ENCODE peak calls at places on chromosome 12, in eight cellular contexts. F is small intestine; I is CD8-positive, alpha-beta memory T cell; Y is cardiac fibroblast; O is choroid plexus epithelial cell; G is GM23338; R is neural progenitor cell; D is foreskin fibroblast. B is an unnamed sample.

GRCh38 chr12:124917841-124918621 is 3.6 kb upstream of the UBC start:
- DNase-seq in F (no peak), I (no peak), Y (no peak), O (peak), G (no peak), R (no peak), D (no peak), B (no peak)

GRCh38 chr12:96912261-96912660 is 5.2 kb downstream of the NEDD1 start:
- DNase-seq in F (no peak), I (no peak), Y (no peak), O (no peak), G (no peak), R (no peak), D (no peak), B (no peak)

GRCh38 chr12:117439531-117440001 is 78.1 kb upstream of the NOS1 start:
- DNase-seq in F (no peak), I (no peak), Y (no peak), O (no peak), G (peak), R (peak), D (no peak), B (no peak)

GRCh38 chr12:121796855-121797751 is 3.6 kb upstream of the RHOF start:
- DNase-seq in F (peak), I (no peak), Y (peak), O (peak), G (peak), R (peak), D (peak), B (no peak)

GRCh38 chr12:51520576-51521325 is 70.3 kb upstream of the SCN8A start:
- DNase-seq in F (no peak), I (no peak), Y (no peak), O (no peak), G (peak), R (peak), D (no peak), B (no peak)

GRCh38 chr12:9391751-9392240 is 183.6 kb upstream of the PZP start:
- DNase-seq in F (no peak), I (no peak), Y (no peak), O (no peak), G (no peak), R (peak), D (no peak), B (no peak)

GRCh38 chr12:125015680-125016310 is 22.4 kb downstream of the BRI3BP start:
- DNase-seq in F (no peak), I (no peak), Y (no peak), O (no peak), G (no peak), R (no peak), D (no peak), B (no peak)

GRCh38 chr12:132366341-132366861 is 37.0 kb upstream of the GALNT9 start:
- DNase-seq in F (no peak), I (peak), Y (no peak), O (no peak), G (no peak), R (peak), D (no peak), B (no peak)

GRCh38 chr12:121812320-121812871 is 8.6 kb downstream of the SETD1B start:
- DNase-seq in F (peak), I (no peak), Y (peak), O (peak), G (peak), R (peak), D (peak), B (no peak)

DNA sequence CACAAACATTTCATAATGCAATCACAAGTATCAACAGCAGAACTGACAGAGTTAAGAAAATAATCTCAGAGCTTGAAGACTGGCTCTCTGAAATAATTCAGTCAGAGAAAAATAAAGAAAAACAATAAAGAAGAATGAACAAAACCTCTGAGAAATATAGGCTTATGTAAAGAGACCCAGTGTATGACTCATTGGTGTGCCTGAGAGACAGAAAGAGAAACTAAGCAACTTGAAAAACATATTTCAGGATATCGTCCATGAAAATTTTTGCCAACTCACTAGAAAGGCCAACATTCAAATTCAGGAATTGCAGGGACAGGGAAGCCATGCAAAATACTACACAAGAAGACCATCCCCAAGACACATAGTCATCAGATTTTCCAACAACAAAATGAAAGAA is 56.2 kb downstream of the APOBEC1 start:
- DNase-seq in F (no peak), I (no peak), Y (no peak), O (peak), G (no peak), R (no peak), D (peak), B (no peak)
- H3K4me3 ChIP-seq in F (no peak), I (no peak), Y (no peak), O (no peak), G (no peak), R (no peak), D (no peak), B (no peak)

GRCh38 chr12:1204581-1205121 is 213.6 kb downstream of the ERC1 start:
- DNase-seq in F (no peak), I (no peak), Y (peak), O (peak), G (no peak), R (no peak), D (no peak), B (no peak)
- H3K4me3 ChIP-seq in F (no peak), I (peak), Y (no peak), O (peak), G (peak), R (no peak), D (peak), B (peak)

DNA sequence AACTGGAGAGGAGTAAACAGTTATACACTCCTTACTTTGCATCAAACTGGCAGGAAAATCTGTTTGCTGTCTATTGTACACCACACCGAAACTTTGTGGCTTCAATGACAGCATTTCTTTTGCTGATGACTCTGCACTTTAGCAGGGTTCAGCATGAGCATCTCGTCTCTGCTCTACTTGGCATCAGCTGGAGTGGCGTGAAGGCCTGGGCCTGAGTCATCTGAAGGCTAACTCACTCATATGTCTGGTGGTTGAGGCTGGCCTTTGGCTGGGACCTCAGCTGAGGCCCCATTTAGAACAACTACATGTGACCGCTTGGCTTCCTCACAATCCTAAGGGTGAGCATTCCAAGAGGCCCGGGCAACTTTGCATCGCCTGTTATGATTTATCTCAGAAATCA is 28.7 kb upstream of the REP15 start:
- DNase-seq in F (no peak), I (no peak), Y (peak), O (peak), G (no peak), R (no peak), D (peak), B (peak)
- H3K4me3 ChIP-seq in F (no peak), I (no peak), Y (no peak), O (no peak), G (no peak), R (no peak), D (no peak), B (no peak)

DNA sequence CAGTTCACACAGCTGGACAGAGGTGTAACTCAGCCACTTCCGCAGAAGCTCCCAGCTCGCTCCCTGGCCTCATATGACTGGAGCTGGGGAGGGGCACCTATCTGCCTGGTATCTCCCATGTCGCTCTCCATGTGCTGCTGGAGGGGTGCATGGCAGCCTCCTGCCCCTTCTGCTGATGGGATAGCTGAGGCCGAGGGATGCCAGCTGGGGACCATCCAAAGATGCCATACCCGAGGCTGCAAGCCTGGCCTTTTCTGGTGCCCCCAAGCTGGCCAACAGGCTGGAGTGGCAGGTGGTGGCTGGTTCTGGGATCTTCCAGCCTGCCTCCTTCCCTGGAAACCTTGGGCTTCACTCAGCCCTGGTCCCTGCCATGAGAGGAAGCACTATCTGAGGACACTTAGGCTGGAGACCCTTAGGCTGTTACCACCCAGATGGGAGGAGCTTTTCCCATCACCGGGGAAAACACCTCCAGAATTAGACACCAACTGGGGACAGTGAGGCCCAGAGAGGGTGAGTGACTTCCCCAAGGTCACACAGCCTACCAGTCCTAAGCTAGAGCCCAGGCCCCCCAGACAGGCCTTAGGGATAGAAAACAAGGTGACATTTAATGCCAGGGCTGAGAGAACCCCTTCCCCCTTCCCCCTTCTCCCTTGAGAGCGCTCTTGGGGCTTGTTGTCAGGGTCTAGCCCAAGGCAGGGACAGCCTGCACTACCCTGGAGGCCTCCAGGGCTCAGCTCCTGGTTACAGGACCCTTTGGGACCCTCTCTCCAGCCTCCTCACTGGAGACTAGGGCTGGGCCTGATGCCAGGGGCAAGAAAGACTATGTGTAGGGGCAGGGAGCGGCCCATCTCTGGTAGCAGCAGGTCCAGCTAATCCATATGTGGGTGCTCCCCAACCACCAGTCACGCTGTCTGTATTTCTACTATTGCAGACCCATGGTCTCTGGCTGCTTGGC is 7.1 kb downstream of the DTX1 start:
- DNase-seq in F (no peak), I (no peak), Y (no peak), O (no peak), G (no peak), R (no peak), D (no peak), B (no peak)
- H3K4me3 ChIP-seq in F (no peak), I (no peak), Y (no peak), O (no peak), G (no peak), R (no peak), D (no peak), B (no peak)

DNA sequence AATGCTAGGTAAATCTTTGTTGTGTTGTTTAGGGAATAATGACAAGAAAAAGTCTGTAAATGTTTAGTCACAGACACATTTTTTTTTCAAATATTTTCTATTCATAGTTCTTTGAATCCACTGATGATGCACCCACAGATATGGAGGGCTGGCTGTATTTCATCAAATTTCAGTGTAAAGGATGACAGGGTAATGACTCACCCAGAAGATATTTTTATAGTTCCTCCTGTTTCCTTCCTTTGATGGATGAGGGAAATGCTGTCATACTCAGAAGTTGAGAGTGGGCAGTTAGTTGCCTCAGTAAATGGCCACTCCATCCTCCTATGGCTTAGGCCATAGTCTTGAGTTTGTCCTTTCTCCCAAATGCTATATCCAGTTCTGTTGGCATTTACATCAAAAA is 76.9 kb upstream of the REP15 start:
- DNase-seq in F (no peak), I (no peak), Y (peak), O (peak), G (no peak), R (no peak), D (peak), B (no peak)
- H3K4me3 ChIP-seq in F (no peak), I (no peak), Y (no peak), O (no peak), G (no peak), R (no peak), D (no peak), B (no peak)

DNA sequence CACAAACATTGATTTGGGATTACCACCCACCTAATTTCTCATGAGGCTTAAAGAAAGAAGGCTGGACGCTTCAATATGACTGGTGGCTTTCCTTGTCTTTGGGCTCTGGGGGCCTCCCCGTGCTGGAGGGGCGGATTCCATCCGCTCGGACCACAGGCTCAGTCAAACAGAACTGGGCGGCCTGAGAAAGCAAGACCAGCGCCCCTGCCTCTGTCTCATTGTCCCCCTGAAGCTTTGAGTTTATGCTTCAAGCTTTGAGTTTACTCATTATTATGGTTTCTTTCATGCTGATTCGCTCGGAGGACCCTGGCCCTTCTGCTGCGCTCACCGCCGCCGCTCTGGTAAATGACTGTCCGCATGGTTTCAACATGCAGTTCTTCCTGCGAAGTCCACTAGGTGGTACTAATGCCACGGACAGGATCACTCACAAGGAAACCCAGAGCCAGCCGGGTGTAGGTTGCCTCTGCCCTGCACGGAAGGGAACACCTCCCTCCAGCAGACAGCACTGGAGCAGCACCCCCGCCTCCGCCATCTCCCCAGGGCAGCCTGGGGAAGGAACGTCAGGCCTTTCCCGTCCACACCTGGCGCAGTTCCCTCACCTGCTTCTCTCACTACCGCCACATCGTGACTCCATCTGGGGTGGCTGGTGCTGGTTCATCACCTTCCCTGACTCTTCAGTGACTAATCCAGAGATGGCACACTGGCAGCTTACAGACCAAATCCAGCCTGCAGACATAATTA is 13.2 kb upstream of the TIGAR start:
- DNase-seq in F (peak), I (no peak), Y (peak), O (peak), G (peak), R (peak), D (peak), B (peak)
- H3K4me3 ChIP-seq in F (no peak), I (no peak), Y (peak), O (peak), G (peak), R (peak), D (peak), B (no peak)

B was measured in AG04449.